ENCODE peak calls at places on chromosome 21, in ten cellular contexts. I is ovary; Q is coronary artery; R is left ventricle myocardium inferior; H is body of pancreas; U is IMR-90; J is fibroblast of lung; Z is CD8-positive, alpha-beta memory T cell; S is SK-N-MC; F is heart right ventricle. V is an unnamed sample.

GRCh38 chr21:36005018-36005417 is 55.3 kb downstream of the SETD4 start:
- DNase-seq in Q (no peak), Z (no peak), I (no peak), F (no peak), S (no peak), J (peak), H (no peak), U (peak), R (no peak), V (no peak)

GRCh38 chr21:45080639-45081414 is 6.4 kb downstream of the ADARB1 start:
- DNase-seq in I (no peak), H (no peak), F (no peak), R (no peak), S (no peak), U (peak), J (peak), Z (no peak), Q (peak), V (no peak)

GRCh38 chr21:46078984-46079356 is 18.9 kb upstream of the COL6A2 start:
- DNase-seq in S (no peak), Z (no peak), U (no peak), J (no peak), F (peak), H (no peak), I (peak), Q (peak), R (no peak), V (no peak)

GRCh38 chr21:45324430-45325205 is 36.9 kb upstream of the POFUT2 start:
- DNase-seq in I (peak), U (no peak), Q (no peak), J (no peak), F (peak), R (peak), H (peak), Z (no peak), S (no peak), V (no peak)

GRCh38 chr21:30146558-30147282 is 19.9 kb downstream of the CLDN17 start:
- DNase-seq in F (no peak), I (no peak), J (no peak), H (no peak), S (peak), R (no peak), Q (no peak), Z (no peak), U (no peak), V (no peak)

GRCh38 chr21:29342394-29342957 is 43.8 kb downstream of the BACH1 start:
- DNase-seq in Q (peak), Z (no peak), I (no peak), F (peak), J (peak), U (peak), H (peak), R (peak), S (no peak), V (no peak)

GRCh38 chr21:43654806-43655489 is 4.3 kb downstream of the HSF2BP start:
- DNase-seq in H (no peak), Z (no peak), S (no peak), U (peak), F (no peak), R (no peak), Q (no peak), J (no peak), I (no peak), V (no peak)

GRCh38 chr21:15820857-15821256 is 91.1 kb downstream of the USP25 start:
- DNase-seq in J (no peak), Z (no peak), S (no peak), I (no peak), R (no peak), U (peak), Q (no peak), H (no peak), F (no peak), V (no peak)

GRCh38 chr21:46219591-46220239 is 8.9 kb downstream of the LSS start:
- DNase-seq in J (no peak), R (peak), F (peak), S (no peak), U (no peak), Z (no peak), H (peak), I (no peak), Q (no peak), V (no peak)

GRCh38 chr21:18899261-18899660 is 495.7 kb upstream of the TMPRSS15 start:
- DNase-seq in F (no peak), J (no peak), R (no peak), H (no peak), I (no peak), S (no peak), Q (no peak), U (no peak), Z (no peak), V (no peak)

GRCh38 chr21:19368944-19369343 is 965.4 kb upstream of the TMPRSS15 start:
- DNase-seq in I (no peak), Q (no peak), H (no peak), J (no peak), Z (no peak), F (no peak), S (no peak), R (no peak), U (no peak), V (no peak)

GRCh38 chr21:45396620-45396995 is 8.4 kb upstream of the COL18A1 start:
- DNase-seq in Z (no peak), R (no peak), J (no peak), I (no peak), H (peak), S (no peak), Q (no peak), F (no peak), U (no peak), V (no peak)

GRCh38 chr21:26798856-26799751 is 46.1 kb downstream of the ADAMTS1 start:
- DNase-seq in I (no peak), F (no peak), S (peak), Z (no peak), R (no peak), U (peak), J (peak), H (no peak), Q (no peak), V (no peak)

GRCh38 chr21:45385549-45386050 is 19.4 kb upstream of the COL18A1 start:
- DNase-seq in R (peak), Q (no peak), S (no peak), I (peak), F (no peak), J (no peak), H (no peak), Z (no peak), U (no peak), V (no peak)

GRCh38 chr21:14768042-14768441 is 221.9 kb upstream of the SAMSN1 start:
- DNase-seq in J (no peak), U (no peak), S (no peak), Q (no peak), R (no peak), I (no peak), H (no peak), Z (no peak), F (no peak), V (no peak)

GRCh38 chr21:26881504-26882228 is 36.5 kb upstream of the ADAMTS1 start:
- DNase-seq in Z (no peak), U (peak), Q (no peak), I (no peak), R (no peak), F (no peak), J (peak), S (no peak), H (no peak), V (no peak)

GRCh38 chr21:30839304-30839703 is 9.7 kb upstream of the KRTAP7-1 start:
- DNase-seq in J (no peak), Q (no peak), I (no peak), S (no peak), Z (no peak), R (no peak), H (peak), U (no peak), F (no peak), V (no peak)

GRCh38 chr21:36487641-36488307 is 7.9 kb upstream of the CLDN14 start:
- DNase-seq in F (no peak), J (no peak), Z (no peak), H (peak), U (peak), R (no peak), S (peak), I (no peak), Q (no peak), V (no peak)

GRCh38 chr21:45572231-45572630 is 30.0 kb upstream of the SLC19A1 start:
- DNase-seq in S (no peak), Q (peak), I (no peak), Z (no peak), R (peak), J (no peak), U (no peak), F (no peak), H (no peak), V (no peak)

GRCh38 chr21:44779417-44780139 is 22.0 kb downstream of the UBE2G2 start:
- DNase-seq in S (no peak), J (no peak), Z (no peak), U (no peak), Q (peak), I (no peak), H (no peak), R (no peak), F (no peak), V (no peak)

GRCh38 chr21:22965455-22966125 is 1967.4 kb downstream of the NCAM2 start:
- DNase-seq in H (no peak), Z (no peak), F (no peak), U (no peak), Q (no peak), S (no peak), J (no peak), R (no peak), I (no peak), V (no peak)

GRCh38 chr21:46153259-46154154 is 1.9 kb downstream of the FTCD start:
- DNase-seq in R (peak), I (peak), J (peak), F (peak), Q (peak), H (peak), S (no peak), U (no peak), Z (no peak), V (peak)

GRCh38 chr21:45818904-45819285 is 162.7 kb upstream of the COL6A1 start:
- DNase-seq in S (no peak), F (no peak), U (peak), R (no peak), Z (no peak), I (no peak), Q (no peak), J (peak), H (no peak), V (peak)

GRCh38 chr21:46061950-46062349 is 36.0 kb upstream of the COL6A2 start:
- DNase-seq in S (no peak), R (no peak), H (no peak), F (no peak), J (no peak), Q (peak), U (no peak), I (no peak), Z (no peak), V (no peak)

GRCh38 chr21:20570824-20571232 is 427.4 kb upstream of the NCAM2 start:
- DNase-seq in I (no peak), H (no peak), F (no peak), Z (no peak), Q (no peak), S (no peak), U (no peak), R (no peak), J (no peak), V (no peak)

GRCh38 chr21:37631319-37632117 is 264.9 kb downstream of the DYRK1A start:
- DNase-seq in Z (no peak), S (no peak), H (peak), U (no peak), F (no peak), R (no peak), J (no peak), Q (no peak), I (no peak), V (no peak)

GRCh38 chr21:24395320-24395933 is 1211.9 kb downstream of the MRPL39 start:
- DNase-seq in R (no peak), U (peak), J (peak), Z (no peak), H (peak), Q (no peak), S (no peak), F (no peak), I (no peak), V (no peak)

GRCh38 chr21:27033467-27033866 is 66.6 kb upstream of the ADAMTS5 start:
- DNase-seq in U (no peak), H (peak), S (no peak), R (no peak), Q (no peak), F (no peak), J (no peak), Z (no peak), I (no peak), V (no peak)

GRCh38 chr21:16159213-16159970 is 429.6 kb downstream of the USP25 start:
- DNase-seq in S (no peak), Q (no peak), Z (no peak), F (no peak), H (no peak), U (peak), I (no peak), J (peak), R (no peak), V (no peak)

GRCh38 chr21:40618216-40618615 is 228.7 kb downstream of the DSCAM start:
- DNase-seq in R (no peak), Q (no peak), J (no peak), U (no peak), S (no peak), H (no peak), F (no peak), Z (no peak), I (no peak), V (no peak)
- H3K27ac ChIP-seq in R (no peak), Q (no peak), J (no peak), U (no peak), S (no peak), H (no peak), F (no peak), Z (no peak), I (no peak), V (no peak)

GRCh38 chr21:34603002-34603709 is 11.8 kb downstream of the RCAN1 start:
- DNase-seq in J (peak), U (peak), Z (peak), Q (peak), F (peak), S (peak), I (peak), R (peak), H (peak), V (peak)
- H3K27ac ChIP-seq in J (no peak), U (no peak), Z (no peak), Q (no peak), F (no peak), S (no peak), I (no peak), R (peak), H (no peak), V (no peak)

DNA sequence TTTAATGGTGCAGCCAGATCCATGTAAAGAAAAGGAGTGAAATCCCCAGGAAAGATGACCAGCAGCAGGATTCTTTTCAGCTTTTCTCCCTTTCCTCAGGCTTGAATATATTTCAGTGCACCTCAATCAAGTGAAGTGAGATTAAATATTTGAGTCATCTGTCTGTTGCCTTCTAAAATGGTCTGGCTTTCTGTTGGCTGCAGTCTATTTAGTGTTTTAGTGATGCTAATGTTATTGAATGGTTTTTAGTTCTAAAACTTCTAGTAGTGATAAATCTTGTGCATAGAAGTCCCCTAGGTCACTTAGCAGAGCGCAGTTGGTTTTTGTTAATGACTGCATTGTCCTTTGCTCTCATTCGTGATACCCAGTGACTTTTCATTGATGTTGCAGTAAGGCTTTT is 53.5 kb downstream of the ITSN1 start:
- DNase-seq in F (no peak), I (no peak), Z (no peak), R (no peak), J (no peak), S (no peak), Q (no peak), H (no peak), U (no peak), V (no peak)
- H3K27ac ChIP-seq in F (no peak), I (no peak), Z (no peak), R (peak), J (no peak), S (peak), Q (no peak), H (no peak), U (no peak), V (no peak)

GRCh38 chr21:33572350-33572749 is 16.1 kb downstream of the DONSON start:
- DNase-seq in Q (no peak), U (no peak), J (no peak), Z (no peak), S (no peak), R (no peak), H (no peak), I (no peak), F (no peak), V (no peak)
- H3K27ac ChIP-seq in Q (peak), U (no peak), J (no peak), Z (no peak), S (no peak), R (peak), H (no peak), I (no peak), F (no peak), V (no peak)

GRCh38 chr21:33286600-33287456 is 20.7 kb downstream of the IL10RB start:
- DNase-seq in R (peak), J (peak), U (peak), Z (no peak), F (no peak), I (peak), H (peak), Q (no peak), S (no peak), V (no peak)

GRCh38 chr21:33289199-33289819 is 23.1 kb downstream of the IL10RB start:
- DNase-seq in S (no peak), R (no peak), H (no peak), J (no peak), Z (no peak), Q (no peak), I (no peak), F (no peak), U (peak), V (no peak)

GRCh38 chr21:33290441-33290840 is 24.3 kb downstream of the IL10RB start:
- DNase-seq in I (no peak), J (no peak), Z (no peak), F (no peak), R (no peak), U (no peak), Q (no peak), S (no peak), H (no peak), V (no peak)

GRCh38 chr21:33281101-33281652 is 15.0 kb downstream of the IL10RB start:
- DNase-seq in J (no peak), R (no peak), Z (no peak), I (no peak), H (no peak), U (no peak), F (no peak), Q (no peak), S (no peak), V (no peak)

GRCh38 chr21:33286076-33286475 is 19.9 kb downstream of the IL10RB start:
- DNase-seq in I (no peak), R (no peak), Q (no peak), H (no peak), F (no peak), U (no peak), S (no peak), Z (no peak), J (no peak), V (no peak)
- H3K27ac ChIP-seq in I (no peak), R (peak), Q (peak), H (peak), F (peak), U (no peak), S (no peak), Z (no peak), J (no peak), V (no peak)

DNA sequence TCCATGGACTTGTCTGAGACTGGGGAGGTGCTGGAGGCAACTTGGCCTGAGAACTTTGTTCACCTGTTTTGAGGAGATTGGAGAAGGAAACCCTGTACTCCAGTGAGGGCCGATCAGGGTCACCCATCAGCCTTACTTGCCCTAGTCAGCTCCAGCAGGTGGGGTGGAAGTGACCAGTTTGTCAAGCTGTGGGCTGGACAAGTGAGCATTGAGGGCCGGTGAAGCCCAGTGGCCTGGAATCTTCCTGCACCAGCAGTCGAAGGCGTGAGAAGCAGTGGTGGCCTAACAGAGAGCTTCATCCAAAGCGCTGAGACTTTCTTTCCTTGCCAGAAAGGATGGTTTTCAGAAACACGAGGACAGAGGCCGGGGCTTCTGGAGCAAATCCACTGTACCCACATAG is 9.6 kb downstream of the SLC37A1 start:
- DNase-seq in Z (no peak), S (no peak), J (no peak), F (no peak), U (no peak), H (no peak), R (no peak), I (no peak), Q (peak), V (no peak)
- H3K27ac ChIP-seq in Z (no peak), S (no peak), J (no peak), F (no peak), U (no peak), H (no peak), R (no peak), I (no peak), Q (no peak), V (no peak)

GRCh38 chr21:17269760-17270159 is 243.1 kb upstream of the CXADR start:
- DNase-seq in H (no peak), R (no peak), I (no peak), F (no peak), J (no peak), Z (no peak), U (no peak), S (no peak), Q (no peak), V (no peak)
- H3K27ac ChIP-seq in H (no peak), R (peak), I (no peak), F (no peak), J (no peak), Z (no peak), U (no peak), S (peak), Q (no peak), V (no peak)

DNA sequence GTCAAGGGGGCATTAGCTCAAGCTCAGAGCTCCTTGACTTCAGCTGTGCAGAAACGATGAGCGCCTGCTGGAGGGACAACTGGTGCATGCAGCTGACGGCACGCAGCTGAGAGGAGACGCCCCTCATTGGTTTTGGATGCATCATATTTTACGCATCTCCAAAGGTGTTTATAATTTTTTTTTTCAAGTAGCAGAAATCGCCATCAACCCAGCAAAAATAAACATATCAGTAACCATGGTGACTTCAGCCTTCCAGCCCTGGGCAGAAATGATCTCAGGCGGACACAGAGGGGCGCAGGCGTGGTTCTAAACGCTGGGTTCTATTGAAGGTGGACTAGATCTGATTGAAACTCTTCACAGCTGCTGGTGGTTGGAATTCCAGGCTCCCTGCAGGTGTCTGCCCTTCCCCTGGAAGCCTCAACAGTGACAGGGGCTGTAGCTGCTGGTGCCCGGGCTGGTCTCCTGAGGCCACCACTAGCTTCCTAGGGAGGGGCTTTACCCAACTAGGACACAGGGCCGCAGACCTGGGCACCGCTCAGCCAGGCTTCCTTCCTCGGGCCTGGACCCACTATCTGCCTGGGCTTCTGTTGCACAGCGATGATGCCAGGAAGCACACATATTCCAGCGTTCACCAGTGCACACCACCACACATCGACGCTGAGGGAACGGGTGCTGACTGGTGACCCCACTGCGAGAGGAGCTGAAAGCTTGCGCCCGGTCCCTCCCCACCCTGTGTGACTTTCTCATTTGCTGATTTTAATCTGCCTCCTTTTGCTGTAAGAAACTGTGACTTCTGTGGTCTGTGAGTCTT is 63.7 kb upstream of the ABCG1 start:
- DNase-seq in F (no peak), R (no peak), J (no peak), Q (peak), Z (no peak), I (no peak), S (no peak), U (no peak), H (no peak), V (no peak)
- H3K27ac ChIP-seq in F (no peak), R (no peak), J (no peak), Q (no peak), Z (no peak), I (no peak), S (no peak), U (no peak), H (no peak), V (no peak)

GRCh38 chr21:25750085-25750484 is 15.3 kb downstream of the GABPA start:
- DNase-seq in S (no peak), H (no peak), I (no peak), Q (no peak), J (no peak), F (no peak), Z (no peak), U (no peak), R (no peak), V (no peak)
- H3K27ac ChIP-seq in S (peak), H (no peak), I (no peak), Q (no peak), J (no peak), F (no peak), Z (no peak), U (no peak), R (no peak), V (no peak)

GRCh38 chr21:28338906-28339305 is 653.8 kb downstream of the LTN1 start:
- DNase-seq in R (no peak), I (no peak), Q (no peak), H (no peak), S (no peak), Z (no peak), U (no peak), J (no peak), F (no peak), V (no peak)
- H3K27ac ChIP-seq in R (peak), I (no peak), Q (no peak), H (no peak), S (no peak), Z (no peak), U (peak), J (no peak), F (peak), V (no peak)